ENCODE peak calls at places on chromosomes 2 and 18, in four cellular contexts. One of them, this sample, is unnamed.

GRCh38 chr2:57146951-57147350 is 899.7 kb upstream of the VRK2 start:
- DNase-seq in IMR-90: no peak
- DNase-seq in CD8-positive, alpha-beta memory T cell: no peak
- DNase-seq in hepatocyte: no peak
- DNase-seq in this sample: no peak

GRCh38 chr18:77170850-77171410 is 38.3 kb upstream of the MBP start:
- DNase-seq in IMR-90: no peak
- DNase-seq in hepatocyte: no peak
- DNase-seq in CD8-positive, alpha-beta memory T cell: no peak
- DNase-seq in this sample: no peak

GRCh38 chr2:207254526-207255464 is 89.0 kb upstream of the KLF7 start:
- DNase-seq in IMR-90: peak
- DNase-seq in CD8-positive, alpha-beta memory T cell: no peak
- DNase-seq in hepatocyte: no peak
- DNase-seq in this sample: no peak

GRCh38 chr18:39453882-39454281 is 1888.3 kb upstream of the CELF4 start:
- DNase-seq in IMR-90: peak
- DNase-seq in hepatocyte: peak
- DNase-seq in CD8-positive, alpha-beta memory T cell: no peak
- DNase-seq in this sample: peak

GRCh38 chr2:88751770-88752169 is 60.3 kb downstream of the RPIA start:
- DNase-seq in hepatocyte: no peak
- DNase-seq in CD8-positive, alpha-beta memory T cell: no peak
- DNase-seq in IMR-90: no peak
- DNase-seq in this sample: no peak

GRCh38 chr2:10575566-10576300 is 114.0 kb downstream of the NOL10 start:
- DNase-seq in CD8-positive, alpha-beta memory T cell: no peak
- DNase-seq in IMR-90: peak
- DNase-seq in hepatocyte: no peak
- DNase-seq in this sample: peak

GRCh38 chr2:138752231-138752956 is 27.8 kb downstream of the NXPH2 start:
- DNase-seq in hepatocyte: peak
- DNase-seq in CD8-positive, alpha-beta memory T cell: no peak
- DNase-seq in IMR-90: peak
- DNase-seq in this sample: no peak

GRCh38 chr2:48065096-48065495 is 158.8 kb upstream of the FBXO11 start:
- DNase-seq in CD8-positive, alpha-beta memory T cell: no peak
- DNase-seq in IMR-90: no peak
- DNase-seq in hepatocyte: no peak
- DNase-seq in this sample: no peak

GRCh38 chr18:76443519-76444435 is 51.3 kb downstream of the ZNF516 start:
- DNase-seq in CD8-positive, alpha-beta memory T cell: no peak
- DNase-seq in hepatocyte: no peak
- DNase-seq in IMR-90: no peak
- DNase-seq in this sample: no peak

GRCh38 chr2:11988691-11989465 is 242.4 kb downstream of the LPIN1 start:
- DNase-seq in hepatocyte: no peak
- DNase-seq in IMR-90: no peak
- DNase-seq in CD8-positive, alpha-beta memory T cell: no peak
- DNase-seq in this sample: no peak

GRCh38 chr2:195533771-195534642 is 123.0 kb upstream of the SLC39A10 start:
- DNase-seq in IMR-90: peak
- DNase-seq in CD8-positive, alpha-beta memory T cell: peak
- DNase-seq in hepatocyte: peak
- DNase-seq in this sample: peak

GRCh38 chr2:75064691-75065396 is 106.4 kb downstream of the POLE4 start:
- DNase-seq in hepatocyte: peak
- DNase-seq in CD8-positive, alpha-beta memory T cell: peak
- DNase-seq in IMR-90: peak
- DNase-seq in this sample: no peak

GRCh38 chr2:107576991-107577390 is 249.7 kb upstream of the RGPD4 start:
- DNase-seq in CD8-positive, alpha-beta memory T cell: no peak
- DNase-seq in hepatocyte: no peak
- DNase-seq in IMR-90: no peak
- DNase-seq in this sample: no peak

GRCh38 chr2:100606740-100607343 is 44.0 kb downstream of the PDCL3 start:
- DNase-seq in CD8-positive, alpha-beta memory T cell: peak
- DNase-seq in IMR-90: peak
- DNase-seq in hepatocyte: peak
- DNase-seq in this sample: no peak

GRCh38 chr2:58895849-58896248 is 654.7 kb upstream of the FANCL start:
- DNase-seq in hepatocyte: no peak
- DNase-seq in IMR-90: no peak
- DNase-seq in CD8-positive, alpha-beta memory T cell: no peak
- DNase-seq in this sample: no peak

GRCh38 chr2:67313536-67313935 is 83.6 kb upstream of the ETAA1 start:
- DNase-seq in hepatocyte: no peak
- DNase-seq in CD8-positive, alpha-beta memory T cell: no peak
- DNase-seq in IMR-90: no peak
- DNase-seq in this sample: no peak

GRCh38 chr2:149702571-149702970 is 115.0 kb upstream of the MMADHC start:
- DNase-seq in CD8-positive, alpha-beta memory T cell: no peak
- DNase-seq in IMR-90: no peak
- DNase-seq in hepatocyte: no peak
- DNase-seq in this sample: no peak

GRCh38 chr2:229416116-229416694 is 145.1 kb upstream of the PID1 start:
- DNase-seq in hepatocyte: no peak
- DNase-seq in IMR-90: peak
- DNase-seq in CD8-positive, alpha-beta memory T cell: no peak
- DNase-seq in this sample: no peak

GRCh38 chr2:101762451-101763171 is 65.1 kb downstream of the MAP4K4 start:
- DNase-seq in hepatocyte: no peak
- DNase-seq in CD8-positive, alpha-beta memory T cell: no peak
- DNase-seq in IMR-90: no peak
- DNase-seq in this sample: no peak

GRCh38 chr2:237435844-237436590 is 22.1 kb upstream of the COL6A3 start:
- DNase-seq in CD8-positive, alpha-beta memory T cell: no peak
- DNase-seq in IMR-90: peak
- DNase-seq in hepatocyte: no peak
- DNase-seq in this sample: no peak

GRCh38 chr2:66495788-66496640 is 61.1 kb downstream of the MEIS1 start:
- DNase-seq in IMR-90: peak
- DNase-seq in CD8-positive, alpha-beta memory T cell: no peak
- DNase-seq in hepatocyte: peak
- DNase-seq in this sample: peak

GRCh38 chr18:73614812-73615211 is 532.8 kb downstream of the FBXO15 start:
- DNase-seq in IMR-90: peak
- DNase-seq in CD8-positive, alpha-beta memory T cell: no peak
- DNase-seq in hepatocyte: no peak
- DNase-seq in this sample: peak

GRCh38 chr2:118881490-118882129 is 34.2 kb upstream of the EN1 start:
- DNase-seq in hepatocyte: peak
- DNase-seq in IMR-90: peak
- DNase-seq in CD8-positive, alpha-beta memory T cell: peak
- DNase-seq in this sample: no peak

GRCh38 chr2:158153270-158154015 is 51.8 kb downstream of the UPP2 start:
- DNase-seq in hepatocyte: no peak
- DNase-seq in CD8-positive, alpha-beta memory T cell: no peak
- DNase-seq in IMR-90: no peak
- DNase-seq in this sample: no peak

GRCh38 chr2:11077411-11077810 is 77.9 kb upstream of the SLC66A3 start:
- DNase-seq in CD8-positive, alpha-beta memory T cell: no peak
- DNase-seq in IMR-90: no peak
- DNase-seq in hepatocyte: no peak
- DNase-seq in this sample: no peak

GRCh38 chr18:10041180-10041579 is 127.4 kb downstream of the VAPA start:
- DNase-seq in hepatocyte: peak
- DNase-seq in CD8-positive, alpha-beta memory T cell: no peak
- DNase-seq in IMR-90: peak
- DNase-seq in this sample: no peak

GRCh38 chr2:183078467-183079334 is at the start of gene DUSP19:
- DNase-seq in hepatocyte: peak
- DNase-seq in CD8-positive, alpha-beta memory T cell: peak
- DNase-seq in IMR-90: peak
- DNase-seq in this sample: peak

GRCh38 chr2:183079335-183079775 is 808 bp downstream of the DUSP19 start:
- DNase-seq in IMR-90: no peak
- DNase-seq in CD8-positive, alpha-beta memory T cell: no peak
- DNase-seq in hepatocyte: no peak
- DNase-seq in this sample: no peak

GRCh38 chr2:183072177-183072576 is 6.4 kb upstream of the DUSP19 start:
- DNase-seq in CD8-positive, alpha-beta memory T cell: no peak
- DNase-seq in IMR-90: no peak
- DNase-seq in hepatocyte: no peak
- DNase-seq in this sample: no peak

GRCh38 chr2:183081908-183082307 is 3.4 kb downstream of the DUSP19 start:
- DNase-seq in CD8-positive, alpha-beta memory T cell: no peak
- DNase-seq in hepatocyte: no peak
- DNase-seq in IMR-90: peak
- DNase-seq in this sample: no peak

GRCh38 chr2:183078163-183078466 is 432 bp upstream of the DUSP19 start:
- DNase-seq in IMR-90: no peak
- DNase-seq in hepatocyte: peak
- DNase-seq in CD8-positive, alpha-beta memory T cell: no peak
- DNase-seq in this sample: no peak
- H3K27ac ChIP-seq in IMR-90: peak
- H3K27ac ChIP-seq in hepatocyte: peak
- H3K27ac ChIP-seq in CD8-positive, alpha-beta memory T cell: peak
- H3K27ac ChIP-seq in this sample: no peak

GRCh38 chr2:98434492-98434891 is 10.2 kb upstream of the INPP4A start:
- DNase-seq in hepatocyte: no peak
- DNase-seq in IMR-90: no peak
- DNase-seq in CD8-positive, alpha-beta memory T cell: no peak
- DNase-seq in this sample: no peak

GRCh38 chr2:98436734-98437133 is 7.9 kb upstream of the INPP4A start:
- DNase-seq in IMR-90: no peak
- DNase-seq in CD8-positive, alpha-beta memory T cell: no peak
- DNase-seq in hepatocyte: no peak
- DNase-seq in this sample: no peak

GRCh38 chr2:98438190-98439133 is 6.2 kb upstream of the INPP4A start:
- DNase-seq in IMR-90: no peak
- DNase-seq in hepatocyte: no peak
- DNase-seq in CD8-positive, alpha-beta memory T cell: peak
- DNase-seq in this sample: no peak

GRCh38 chr2:98432145-98432544 is 12.5 kb upstream of the INPP4A start:
- DNase-seq in hepatocyte: no peak
- DNase-seq in CD8-positive, alpha-beta memory T cell: no peak
- DNase-seq in IMR-90: no peak
- DNase-seq in this sample: no peak

DNA sequence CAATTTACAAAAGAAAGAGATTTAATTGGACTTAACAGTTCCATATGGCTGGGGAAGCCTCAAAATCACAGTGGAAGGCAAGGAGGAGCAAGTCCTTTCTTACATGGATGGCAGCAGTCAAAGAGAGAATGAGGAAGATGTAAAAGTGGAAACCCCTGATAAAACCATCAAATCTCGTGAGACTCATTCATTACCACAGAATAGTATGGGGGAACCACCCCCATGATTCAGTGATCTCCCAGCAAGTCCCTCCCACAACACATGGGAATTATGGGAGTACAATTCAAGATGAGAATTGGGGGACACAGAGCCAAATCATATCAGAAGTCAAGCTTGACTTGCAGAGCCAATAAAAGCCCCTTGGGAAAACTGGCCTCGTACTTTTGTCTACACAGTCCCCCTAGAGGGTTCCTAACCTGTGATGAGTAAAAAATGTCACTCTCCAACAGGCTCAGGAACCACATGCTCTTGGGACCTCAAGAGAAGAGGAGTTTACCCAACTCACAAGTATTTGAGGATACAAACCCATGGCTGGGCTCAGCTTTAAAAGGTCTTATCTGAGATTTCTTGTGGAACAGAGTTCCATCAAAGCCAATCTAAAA is 11.2 kb upstream of the INPP4A start:
- DNase-seq in IMR-90: no peak
- DNase-seq in hepatocyte: no peak
- DNase-seq in CD8-positive, alpha-beta memory T cell: no peak
- DNase-seq in this sample: no peak
- H3K27ac ChIP-seq in IMR-90: no peak
- H3K27ac ChIP-seq in hepatocyte: no peak
- H3K27ac ChIP-seq in CD8-positive, alpha-beta memory T cell: no peak
- H3K27ac ChIP-seq in this sample: no peak

GRCh38 chr2:26785431-26786206 is at the start of gene CENPA:
- DNase-seq in CD8-positive, alpha-beta memory T cell: peak
- DNase-seq in IMR-90: peak
- DNase-seq in hepatocyte: peak
- DNase-seq in this sample: peak

GRCh38 chr2:26782876-26783704 is 2.8 kb upstream of the CENPA start:
- DNase-seq in CD8-positive, alpha-beta memory T cell: no peak
- DNase-seq in hepatocyte: no peak
- DNase-seq in IMR-90: no peak
- DNase-seq in this sample: no peak

GRCh38 chr2:26784570-26785234 is 1.2 kb upstream of the CENPA start:
- DNase-seq in CD8-positive, alpha-beta memory T cell: no peak
- DNase-seq in IMR-90: no peak
- DNase-seq in hepatocyte: no peak
- DNase-seq in this sample: no peak

DNA sequence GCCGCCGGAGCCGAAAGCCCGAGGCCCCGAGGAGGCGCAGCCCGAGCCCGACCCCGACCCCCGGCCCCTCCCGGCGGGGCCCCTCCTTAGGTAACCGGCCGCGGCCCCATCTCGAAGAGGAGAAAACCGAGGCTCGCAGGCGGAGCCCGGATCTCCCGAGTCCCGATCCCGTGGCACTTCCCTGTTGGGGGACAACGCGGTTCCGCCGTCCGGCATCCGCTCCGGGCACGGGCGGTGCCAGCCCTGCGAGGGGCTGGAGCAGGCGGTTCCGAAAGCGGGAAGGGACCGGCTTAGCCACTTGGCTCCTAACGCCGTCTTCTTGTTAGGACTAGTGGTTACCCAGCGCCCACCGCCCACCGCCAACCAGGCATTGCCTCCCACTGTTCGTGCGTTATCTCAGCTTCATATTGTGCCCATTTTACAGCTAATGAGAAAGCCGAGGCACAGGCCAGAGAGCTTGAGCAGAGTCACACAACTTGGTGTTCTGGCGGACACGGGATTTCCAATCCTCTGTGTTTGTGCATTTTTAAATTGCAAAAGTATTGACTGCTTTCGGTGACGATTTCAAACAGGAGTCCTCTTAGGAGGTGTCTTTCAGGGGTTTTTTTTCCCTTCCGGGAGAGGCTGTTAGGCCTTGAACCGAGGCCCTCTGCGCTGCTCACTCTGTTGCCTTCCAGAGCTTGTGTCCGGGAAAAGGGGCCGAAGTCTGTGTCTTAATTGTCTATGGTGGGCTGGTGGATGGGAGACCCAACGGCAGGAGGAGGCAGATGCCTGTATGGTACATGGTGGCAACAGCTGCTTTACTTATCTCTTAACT is 559 bp downstream of the CENPA start:
- DNase-seq in hepatocyte: no peak
- DNase-seq in CD8-positive, alpha-beta memory T cell: peak
- DNase-seq in IMR-90: no peak
- DNase-seq in this sample: no peak
- H3K27ac ChIP-seq in hepatocyte: no peak
- H3K27ac ChIP-seq in CD8-positive, alpha-beta memory T cell: peak
- H3K27ac ChIP-seq in IMR-90: peak
- H3K27ac ChIP-seq in this sample: no peak

DNA sequence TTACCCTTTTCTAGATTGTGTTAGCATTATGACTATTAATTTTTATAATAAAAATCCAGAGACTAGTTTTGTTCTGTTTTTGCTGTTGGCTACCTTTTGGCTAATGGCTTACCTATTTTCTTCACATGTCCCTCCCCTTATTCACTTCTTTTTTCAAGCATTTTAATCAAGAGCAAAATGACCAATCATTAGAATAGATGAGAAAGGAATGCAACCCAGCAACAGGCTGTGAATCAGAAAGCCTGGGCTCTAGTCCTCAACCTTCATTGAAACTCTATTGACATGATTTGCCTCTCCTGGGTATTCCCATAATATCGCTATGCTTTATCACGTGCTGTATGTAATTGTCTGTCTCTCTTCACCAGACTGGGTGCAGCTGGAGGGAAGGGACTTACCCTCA is 370.1 kb downstream of the IRS1 start:
- DNase-seq in hepatocyte: no peak
- DNase-seq in IMR-90: no peak
- DNase-seq in CD8-positive, alpha-beta memory T cell: no peak
- DNase-seq in this sample: no peak
- H3K27ac ChIP-seq in hepatocyte: peak
- H3K27ac ChIP-seq in IMR-90: peak
- H3K27ac ChIP-seq in CD8-positive, alpha-beta memory T cell: no peak
- H3K27ac ChIP-seq in this sample: no peak

This sample was measured in AG04450.